ENCODE peak calls at places on chromosome 14, in four cellular contexts. One of them, this sample, is unnamed.

GRCh38 chr14:75375983-75376382 is 51.8 kb upstream of the JDP2 start:
- DNase-seq in ovary: no peak
- DNase-seq in A673: no peak
- DNase-seq in dorsolateral prefrontal cortex: no peak
- DNase-seq in this sample: no peak

GRCh38 chr14:68846466-68846865 is 53.6 kb upstream of the ZFP36L1 start:
- DNase-seq in ovary: no peak
- DNase-seq in A673: peak
- DNase-seq in dorsolateral prefrontal cortex: no peak
- DNase-seq in this sample: no peak

GRCh38 chr14:89371600-89371999 is 45.4 kb downstream of the FOXN3 start:
- DNase-seq in ovary: no peak
- DNase-seq in A673: no peak
- DNase-seq in dorsolateral prefrontal cortex: no peak
- DNase-seq in this sample: no peak

GRCh38 chr14:71497645-71498086 is 434.6 kb upstream of the RGS6 start:
- DNase-seq in ovary: no peak
- DNase-seq in A673: no peak
- DNase-seq in dorsolateral prefrontal cortex: no peak
- DNase-seq in this sample: no peak

GRCh38 chr14:81172353-81172752 is 48.4 kb downstream of the GTF2A1 start:
- DNase-seq in ovary: no peak
- DNase-seq in A673: peak
- DNase-seq in dorsolateral prefrontal cortex: no peak
- DNase-seq in this sample: no peak

GRCh38 chr14:81868172-81868571 is 334.5 kb upstream of the SEL1L start:
- DNase-seq in ovary: no peak
- DNase-seq in A673: no peak
- DNase-seq in dorsolateral prefrontal cortex: no peak
- DNase-seq in this sample: no peak

GRCh38 chr14:33966276-33966675 is 15.4 kb upstream of the EGLN3 start:
- DNase-seq in ovary: no peak
- DNase-seq in A673: no peak
- DNase-seq in dorsolateral prefrontal cortex: no peak
- DNase-seq in this sample: no peak

GRCh38 chr14:64721899-64722298 is 17.7 kb downstream of the PLEKHG3 start:
- DNase-seq in ovary: no peak
- DNase-seq in A673: no peak
- DNase-seq in dorsolateral prefrontal cortex: peak
- DNase-seq in this sample: no peak

GRCh38 chr14:72745991-72746980 is 147.6 kb downstream of the DPF3 start:
- DNase-seq in ovary: no peak
- DNase-seq in A673: no peak
- DNase-seq in dorsolateral prefrontal cortex: no peak
- DNase-seq in this sample: no peak

DNA sequence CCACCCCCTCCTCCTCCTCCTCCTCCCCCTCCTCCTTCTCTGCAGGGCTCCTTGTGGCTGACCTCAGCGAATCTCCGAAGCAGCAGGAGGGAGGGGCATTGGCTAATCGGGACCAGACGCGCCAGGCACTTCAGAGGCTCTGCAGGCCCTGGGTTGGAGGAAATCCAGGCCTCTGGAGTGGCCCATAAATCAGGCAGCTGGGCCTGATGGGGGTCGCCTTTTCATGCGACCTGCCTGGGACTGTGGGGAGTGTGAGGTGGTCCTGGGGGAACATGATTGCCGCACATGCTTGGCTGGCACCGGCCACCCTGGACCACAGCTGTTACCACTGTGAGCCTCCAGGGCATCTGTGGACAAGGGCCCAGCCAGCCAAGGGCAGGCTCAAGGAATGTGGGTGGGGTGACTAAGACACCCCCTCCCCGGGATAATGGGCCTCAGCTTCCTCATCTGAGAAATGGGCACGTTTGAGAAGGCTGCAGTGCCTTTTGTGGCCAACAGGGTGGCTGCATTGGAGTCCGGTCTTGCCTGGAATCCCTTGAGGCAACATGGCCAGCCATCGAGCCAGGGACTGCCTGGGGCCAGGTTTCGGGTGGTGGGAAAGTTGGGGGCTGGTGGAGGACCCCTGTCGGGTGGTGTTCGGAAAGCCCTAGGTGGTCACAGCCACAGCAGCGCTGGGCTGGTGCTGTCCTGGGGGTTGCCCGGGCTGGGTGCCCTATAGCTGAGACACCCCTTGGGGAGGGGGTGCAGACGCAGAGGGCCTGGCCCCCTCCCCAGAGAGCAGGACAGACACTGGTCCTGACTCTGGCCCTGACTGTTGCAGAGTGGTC is 12.0 kb downstream of the KIF26A start:
- DNase-seq in ovary: no peak
- DNase-seq in A673: peak
- DNase-seq in dorsolateral prefrontal cortex: no peak
- DNase-seq in this sample: no peak
- TF ChIP-seq CTCF in ovary: no peak
- TF ChIP-seq CTCF in A673: peak
- TF ChIP-seq CTCF in dorsolateral prefrontal cortex: no peak
- TF ChIP-seq CTCF in this sample: peak

GRCh38 chr14:86781111-86781510 is 1211.9 kb downstream of the GALC start:
- DNase-seq in ovary: no peak
- DNase-seq in A673: no peak
- DNase-seq in dorsolateral prefrontal cortex: no peak
- DNase-seq in this sample: no peak
- TF ChIP-seq CTCF in ovary: no peak
- TF ChIP-seq CTCF in A673: peak
- TF ChIP-seq CTCF in dorsolateral prefrontal cortex: no peak
- TF ChIP-seq CTCF in this sample: no peak

GRCh38 chr14:104393199-104393897 is 186.2 kb upstream of the C14orf180 start:
- DNase-seq in ovary: no peak
- DNase-seq in A673: no peak
- DNase-seq in dorsolateral prefrontal cortex: peak
- DNase-seq in this sample: no peak

GRCh38 chr14:104390221-104390931 is 189.2 kb upstream of the C14orf180 start:
- DNase-seq in ovary: no peak
- DNase-seq in A673: no peak
- DNase-seq in dorsolateral prefrontal cortex: peak
- DNase-seq in this sample: peak

GRCh38 chr14:104390941-104391901 is 188.3 kb upstream of the C14orf180 start:
- DNase-seq in ovary: no peak
- DNase-seq in A673: no peak
- DNase-seq in dorsolateral prefrontal cortex: peak
- DNase-seq in this sample: peak

GRCh38 chr14:104392396-104393198 is 187.0 kb upstream of the C14orf180 start:
- DNase-seq in ovary: peak
- DNase-seq in A673: no peak
- DNase-seq in dorsolateral prefrontal cortex: peak
- DNase-seq in this sample: no peak

GRCh38 chr14:104392001-104392395 is 187.6 kb upstream of the C14orf180 start:
- DNase-seq in ovary: no peak
- DNase-seq in A673: no peak
- DNase-seq in dorsolateral prefrontal cortex: peak
- DNase-seq in this sample: no peak
- TF ChIP-seq CTCF in ovary: no peak
- TF ChIP-seq CTCF in A673: no peak
- TF ChIP-seq CTCF in dorsolateral prefrontal cortex: no peak
- TF ChIP-seq CTCF in this sample: no peak

GRCh38 chr14:83913466-83913865 is 1616.5 kb upstream of the FLRT2 start:
- DNase-seq in ovary: no peak
- DNase-seq in A673: peak
- DNase-seq in dorsolateral prefrontal cortex: no peak
- DNase-seq in this sample: no peak
- TF ChIP-seq CTCF in ovary: no peak
- TF ChIP-seq CTCF in A673: no peak
- TF ChIP-seq CTCF in dorsolateral prefrontal cortex: no peak
- TF ChIP-seq CTCF in this sample: no peak

DNA sequence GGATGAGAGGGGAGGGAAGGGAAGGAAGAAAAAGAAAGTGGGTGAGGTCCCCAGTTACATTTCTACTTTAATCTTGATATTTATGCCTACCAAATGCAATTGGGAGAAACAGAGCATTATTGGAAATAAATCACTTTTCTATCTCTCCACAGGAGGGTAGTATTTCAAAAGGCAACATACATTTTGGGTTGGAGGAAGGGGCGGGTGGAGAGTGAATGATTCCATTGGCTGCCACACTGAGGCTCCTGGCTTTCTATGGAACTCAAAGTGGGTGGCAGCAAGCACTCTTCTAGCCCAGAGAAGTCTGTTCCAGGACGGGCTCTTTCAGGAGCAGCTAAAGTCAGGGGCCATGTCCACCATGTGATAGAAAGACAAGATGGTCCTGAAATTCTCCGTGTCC is 441.3 kb downstream of the DAD1 start:
- DNase-seq in ovary: no peak
- DNase-seq in A673: peak
- DNase-seq in dorsolateral prefrontal cortex: no peak
- DNase-seq in this sample: no peak
- TF ChIP-seq CTCF in ovary: no peak
- TF ChIP-seq CTCF in A673: peak
- TF ChIP-seq CTCF in dorsolateral prefrontal cortex: no peak
- TF ChIP-seq CTCF in this sample: no peak

GRCh38 chr14:99748529-99748928 is 44.7 kb upstream of the EML1 start:
- DNase-seq in ovary: no peak
- DNase-seq in A673: no peak
- DNase-seq in dorsolateral prefrontal cortex: no peak
- DNase-seq in this sample: no peak

GRCh38 chr14:99747582-99748330 is 45.5 kb upstream of the EML1 start:
- DNase-seq in ovary: no peak
- DNase-seq in A673: no peak
- DNase-seq in dorsolateral prefrontal cortex: no peak
- DNase-seq in this sample: no peak

GRCh38 chr14:99749763-99750715 is 43.2 kb upstream of the EML1 start:
- DNase-seq in ovary: peak
- DNase-seq in A673: no peak
- DNase-seq in dorsolateral prefrontal cortex: no peak
- DNase-seq in this sample: no peak

GRCh38 chr14:99750746-99751450 is 42.3 kb upstream of the EML1 start:
- DNase-seq in ovary: no peak
- DNase-seq in A673: no peak
- DNase-seq in dorsolateral prefrontal cortex: no peak
- DNase-seq in this sample: no peak

GRCh38 chr14:99749142-99749541 is 44.1 kb upstream of the EML1 start:
- DNase-seq in ovary: no peak
- DNase-seq in A673: no peak
- DNase-seq in dorsolateral prefrontal cortex: no peak
- DNase-seq in this sample: no peak
- TF ChIP-seq CTCF in ovary: no peak
- TF ChIP-seq CTCF in A673: peak
- TF ChIP-seq CTCF in dorsolateral prefrontal cortex: no peak
- TF ChIP-seq CTCF in this sample: peak

GRCh38 chr14:102824832-102825231 is 47.6 kb downstream of the TRAF3 start:
- DNase-seq in ovary: no peak
- DNase-seq in A673: peak
- DNase-seq in dorsolateral prefrontal cortex: peak
- DNase-seq in this sample: no peak
- TF ChIP-seq CTCF in ovary: no peak
- TF ChIP-seq CTCF in A673: no peak
- TF ChIP-seq CTCF in dorsolateral prefrontal cortex: no peak
- TF ChIP-seq CTCF in this sample: no peak

DNA sequence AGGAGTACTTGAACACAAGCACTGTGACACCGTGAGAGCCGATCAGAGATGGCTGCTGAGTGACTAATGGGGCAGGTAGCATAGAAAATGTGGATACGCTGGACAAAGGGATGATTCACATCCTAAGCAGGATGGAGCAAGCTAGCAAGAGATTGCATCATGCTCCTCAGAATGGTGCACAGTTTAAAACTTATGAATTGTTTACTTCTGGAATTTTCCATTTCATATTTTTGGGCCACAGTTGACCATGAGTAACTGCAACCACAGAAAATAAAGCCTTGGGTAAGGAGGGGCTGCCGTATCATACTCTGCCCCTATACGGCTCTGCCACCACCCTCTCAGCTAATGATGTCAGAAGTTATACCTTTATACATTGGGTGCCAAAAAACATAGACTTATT is 23.3 kb upstream of the MARK3 start:
- DNase-seq in ovary: no peak
- DNase-seq in A673: no peak
- DNase-seq in dorsolateral prefrontal cortex: no peak
- DNase-seq in this sample: no peak
- TF ChIP-seq CTCF in ovary: no peak
- TF ChIP-seq CTCF in A673: no peak
- TF ChIP-seq CTCF in dorsolateral prefrontal cortex: no peak
- TF ChIP-seq CTCF in this sample: no peak

DNA sequence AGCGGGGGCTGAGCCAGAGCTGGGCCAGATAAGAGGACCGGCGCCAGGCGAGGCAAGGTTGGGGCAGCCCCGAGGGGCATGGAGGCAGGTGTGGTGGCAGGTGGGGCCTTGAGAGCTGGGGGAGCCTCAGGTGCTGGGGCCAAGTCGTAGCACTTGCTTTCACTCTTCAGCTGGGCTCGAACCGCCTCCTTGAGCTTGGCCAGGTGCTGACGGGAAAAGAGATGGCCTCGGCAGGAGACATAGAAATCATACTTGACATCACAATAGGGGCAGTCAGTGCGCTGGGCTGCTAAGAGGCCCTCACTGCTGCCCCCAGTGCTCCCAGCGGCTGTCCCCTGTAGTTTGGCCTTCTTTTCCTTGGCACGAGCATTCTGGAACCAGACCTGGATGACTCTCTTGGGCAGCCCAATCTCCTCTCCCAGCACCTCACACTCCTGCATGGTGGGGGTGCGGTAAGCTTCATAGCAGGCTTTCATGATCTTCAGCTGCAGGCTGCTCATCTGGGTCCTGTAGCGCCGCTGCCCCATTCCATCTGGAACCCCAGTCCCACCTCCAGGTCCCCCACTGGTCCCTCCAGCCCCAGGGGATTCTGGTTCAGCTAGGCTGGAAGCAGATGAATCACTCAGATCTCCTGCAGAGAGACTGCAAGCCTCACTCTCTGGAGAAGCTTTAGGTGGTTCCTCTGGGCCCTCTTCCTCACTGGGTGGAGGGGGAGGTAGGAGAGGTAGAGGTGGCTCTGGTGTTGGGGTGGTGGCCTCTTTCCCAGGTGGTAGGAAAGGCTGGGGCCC is 28.1 kb downstream of the ZFHX2 start:
- DNase-seq in ovary: no peak
- DNase-seq in A673: no peak
- DNase-seq in dorsolateral prefrontal cortex: no peak
- DNase-seq in this sample: no peak
- TF ChIP-seq CTCF in ovary: no peak
- TF ChIP-seq CTCF in A673: no peak
- TF ChIP-seq CTCF in dorsolateral prefrontal cortex: no peak
- TF ChIP-seq CTCF in this sample: no peak

GRCh38 chr14:23483216-23483854 is 13.8 kb downstream of the NGDN start:
- DNase-seq in ovary: no peak
- DNase-seq in A673: peak
- DNase-seq in dorsolateral prefrontal cortex: peak
- DNase-seq in this sample: peak
- TF ChIP-seq CTCF in ovary: no peak
- TF ChIP-seq CTCF in A673: peak
- TF ChIP-seq CTCF in dorsolateral prefrontal cortex: peak
- TF ChIP-seq CTCF in this sample: peak

This sample was measured in progenitor cell of endocrine pancreas.